ENCODE peak calls at places on chromosomes 16 and 17, in four cellular contexts. O, P, U and S are unnamed samples.

GRCh38 chr16:11675561-11676511 is 7.6 kb downstream of the SNN start:
- DNase-seq in P (no peak), U (peak), O (no peak), S (no peak)

GRCh38 chr17:16989230-16989952 is 17.5 kb upstream of the TNFRSF13B start:
- DNase-seq in U (no peak), P (peak), O (peak), S (peak)

GRCh38 chr16:82832861-82833260 is 206.1 kb downstream of the CDH13 start:
- DNase-seq in P (no peak), U (no peak), O (no peak), S (no peak)

GRCh38 chr17:64133546-64134215 is 3.7 kb upstream of the ERN1 start:
- DNase-seq in U (no peak), P (peak), O (peak), S (peak)

GRCh38 chr17:70661342-70662222 is 492.2 kb downstream of the KCNJ2 start:
- DNase-seq in O (no peak), P (no peak), U (no peak), S (no peak)

GRCh38 chr17:44759096-44759915 is 518 bp downstream of the ADAM11 start:
- DNase-seq in U (no peak), O (no peak), P (no peak), S (peak)

GRCh38 chr17:40312131-40312731 is 3.3 kb downstream of the RARA start:
- DNase-seq in P (no peak), O (no peak), U (no peak), S (peak)

GRCh38 chr16:31181102-31181830 is 1.3 kb downstream of the FUS start:
- DNase-seq in P (no peak), U (peak), O (peak), S (no peak)

GRCh38 chr17:64689106-64689505 is 27.0 kb upstream of the SMURF2 start:
- DNase-seq in U (no peak), O (no peak), P (no peak), S (no peak)

GRCh38 chr16:86297391-86297790 is 212.9 kb upstream of the FOXF1 start:
- DNase-seq in P (no peak), U (no peak), O (no peak), S (no peak)

GRCh38 chr16:48321307-48322036 is 63.7 kb downstream of the SIAH1 start:
- DNase-seq in U (no peak), O (no peak), P (no peak), S (no peak)

GRCh38 chr17:55833311-55833710 is 82.5 kb downstream of the PCTP start:
- DNase-seq in U (no peak), O (no peak), P (no peak), S (no peak)

GRCh38 chr16:19223235-19223847 is 55.3 kb downstream of the SYT17 start:
- DNase-seq in U (no peak), O (peak), P (peak), S (no peak)

GRCh38 chr17:2794116-2794803 is 2.0 kb upstream of the RAP1GAP2 start:
- DNase-seq in U (peak), P (peak), O (no peak), S (no peak)

GRCh38 chr17:28740406-28741357 is 3.1 kb upstream of the TRAF4 start:
- DNase-seq in P (no peak), U (no peak), O (no peak), S (no peak)

GRCh38 chr17:45687594-45687993 is 96.5 kb upstream of the CRHR1 start:
- DNase-seq in U (no peak), O (no peak), P (no peak), S (no peak)

GRCh38 chr16:86087561-86088230 is 188.7 kb downstream of the IRF8 start:
- DNase-seq in U (no peak), P (no peak), O (no peak), S (no peak)

GRCh38 chr16:66263168-66263972 is 103.1 kb upstream of the CDH5 start:
- DNase-seq in U (no peak), O (no peak), P (no peak), S (no peak)

GRCh38 chr16:50311134-50311528 is 44.8 kb downstream of the ADCY7 start:
- DNase-seq in O (no peak), U (peak), P (no peak), S (no peak)

GRCh38 chr17:22694362-22695227 is 1002.3 kb downstream of the KCNJ18 start:
- DNase-seq in P (no peak), O (no peak), U (no peak), S (no peak)

GRCh38 chr17:18332909-18333489 is 17.9 kb downstream of the SMCR8 start:
- DNase-seq in P (peak), O (no peak), U (no peak), S (no peak)

GRCh38 chr16:3963886-3964685 is 83.6 kb upstream of the CREBBP start:
- DNase-seq in U (no peak), P (no peak), O (no peak), S (no peak)

GRCh38 chr17:66008680-66009079 is 183.3 kb downstream of the CEP112 start:
- DNase-seq in P (no peak), U (no peak), O (no peak), S (no peak)

GRCh38 chr17:77126519-77126918 is 14.2 kb upstream of the SEC14L1 start:
- DNase-seq in P (no peak), O (no peak), U (no peak), S (no peak)

GRCh38 chr17:80445152-80446110 is 30.5 kb downstream of the ENDOV start:
- DNase-seq in O (no peak), U (peak), P (no peak), S (no peak)

GRCh38 chr17:75480281-75480680 is 23.8 kb downstream of the TMEM94 start:
- DNase-seq in O (no peak), P (no peak), U (no peak), S (no peak)

GRCh38 chr16:47731252-47731651 is 270.1 kb downstream of the PHKB start:
- DNase-seq in U (no peak), O (no peak), P (no peak), S (no peak)

GRCh38 chr17:38883592-38884526 is 14.0 kb downstream of the LASP1 start:
- DNase-seq in O (no peak), U (no peak), P (peak), S (no peak)

GRCh38 chr17:71111945-71112344 is 942.6 kb downstream of the KCNJ2 start:
- DNase-seq in U (no peak), P (no peak), O (no peak), S (no peak)

GRCh38 chr17:31788956-31789355 is 70.1 kb downstream of the COPRS start:
- DNase-seq in U (no peak), P (no peak), O (no peak), S (no peak)

GRCh38 chr17:39702901-39703893 is 3.3 kb downstream of the ERBB2 start:
- DNase-seq in P (no peak), U (no peak), O (no peak), S (peak)

GRCh38 chr17:44360826-44361225 is 2.8 kb downstream of the FAM171A2 start:
- DNase-seq in U (no peak), P (no peak), O (no peak), S (no peak)

GRCh38 chr16:4972938-4973587 is 14.9 kb downstream of the SEC14L5 start:
- DNase-seq in U (no peak), O (no peak), P (no peak), S (no peak)

GRCh38 chr17:1871743-1872142 is 41.9 kb downstream of the RPA1 start:
- DNase-seq in U (peak), P (peak), O (no peak), S (no peak)

GRCh38 chr17:64707077-64707591 is 45.0 kb upstream of the SMURF2 start:
- DNase-seq in P (no peak), O (no peak), U (no peak), S (no peak)

GRCh38 chr17:8124350-8125195 is 667 bp upstream of the HES7 start:
- DNase-seq in U (no peak), O (no peak), P (no peak), S (no peak)